ENCODE peak calls at places on chromosomes 13 and 19, in eight cellular contexts. Y is HEK293T; T is left lung; S is effector CD4-positive, alpha-beta T cell; L is substantia nigra; N is NCI-H2171; C is fibroblast of the aortic adventitia; J is psoas muscle. R is an unnamed sample.

GRCh38 chr13:110922506-110922905 is 7.6 kb upstream of the ANKRD10 start:
- DNase-seq in S (no peak), Y (no peak), N (no peak), L (no peak), C (no peak), J (no peak), T (no peak), R (no peak)

GRCh38 chr19:16095071-16095571 is 16.6 kb upstream of the RAB8A start:
- DNase-seq in J (no peak), C (no peak), T (no peak), Y (no peak), S (no peak), L (no peak), N (no peak), R (no peak)

GRCh38 chr19:7924651-7925170 is 1.2 kb downstream of the CTXN1 start:
- DNase-seq in S (no peak), J (peak), L (no peak), T (no peak), Y (no peak), N (no peak), C (no peak), R (no peak)

GRCh38 chr13:75705395-75705794 is 69.3 kb downstream of the LMO7 start:
- DNase-seq in T (no peak), N (no peak), C (peak), J (no peak), Y (no peak), L (no peak), S (no peak), R (no peak)

GRCh38 chr19:55487884-55488687 is at the start of gene SSC5D:
- DNase-seq in T (peak), Y (no peak), J (peak), L (peak), S (no peak), N (no peak), C (peak), R (no peak)

GRCh38 chr19:43407416-43408005 is 7.2 kb upstream of the TEX101 start:
- DNase-seq in Y (no peak), C (no peak), N (no peak), J (no peak), S (no peak), T (no peak), L (no peak), R (no peak)

GRCh38 chr19:35862528-35862927 is 5.8 kb downstream of the KIRREL2 start:
- DNase-seq in T (no peak), C (no peak), S (no peak), L (no peak), N (no peak), Y (no peak), J (no peak), R (no peak)

GRCh38 chr19:55245236-55245904 is 13.4 kb downstream of the PPP6R1 start:
- DNase-seq in S (no peak), T (no peak), N (no peak), J (peak), C (no peak), Y (no peak), L (no peak), R (no peak)

GRCh38 chr13:71602327-71602726 is 264.7 kb downstream of the DACH1 start:
- DNase-seq in S (no peak), J (no peak), T (no peak), N (peak), Y (no peak), C (no peak), L (no peak), R (no peak)

GRCh38 chr13:23087884-23088283 is 92.9 kb upstream of the SGCG start:
- DNase-seq in L (no peak), S (no peak), T (no peak), N (no peak), C (peak), J (no peak), Y (peak), R (peak)

GRCh38 chr19:409515-410242 is 732 bp upstream of the C2CD4C start:
- DNase-seq in S (no peak), L (no peak), T (no peak), N (no peak), C (no peak), Y (no peak), J (no peak), R (no peak)

GRCh38 chr13:41075034-41075433 is 13.7 kb downstream of the WBP4 start:
- DNase-seq in N (no peak), C (peak), T (no peak), J (peak), S (peak), L (no peak), Y (peak), R (peak)

GRCh38 chr19:609001-609340 is 19.3 kb downstream of the HCN2 start:
- DNase-seq in C (no peak), T (peak), S (no peak), Y (no peak), L (peak), N (no peak), J (peak), R (no peak)

GRCh38 chr19:36266375-36266961 is 51.6 kb downstream of the ZNF146 start:
- DNase-seq in L (no peak), Y (no peak), J (no peak), C (no peak), T (peak), S (no peak), N (no peak), R (no peak)

GRCh38 chr19:15283141-15283885 is 49.0 kb downstream of the BRD4 start:
- DNase-seq in C (peak), Y (no peak), T (no peak), J (peak), N (no peak), L (no peak), S (no peak), R (no peak)

GRCh38 chr19:55178781-55179569 is 1.1 kb downstream of the SYT5 start:
- DNase-seq in C (peak), J (peak), N (peak), S (peak), Y (peak), L (peak), T (peak), R (peak)

GRCh38 chr19:4717966-4718701 is 5.5 kb downstream of the DPP9 start:
- DNase-seq in J (no peak), L (no peak), Y (no peak), S (no peak), T (no peak), C (no peak), N (no peak), R (no peak)

GRCh38 chr13:32142956-32143375 is 111.4 kb downstream of the FRY start:
- DNase-seq in L (no peak), Y (no peak), C (peak), S (no peak), J (no peak), T (no peak), N (no peak), R (no peak)

GRCh38 chr13:86914757-86915156 is 756.4 kb upstream of the SLITRK5 start:
- DNase-seq in C (no peak), J (no peak), Y (no peak), L (no peak), T (no peak), S (no peak), N (no peak), R (no peak)

GRCh38 chr13:46896346-46897138 is at the start of gene HTR2A:
- DNase-seq in L (no peak), C (peak), Y (no peak), J (peak), T (no peak), S (no peak), N (no peak), R (peak)

GRCh38 chr13:46374710-46375109 is 12.3 kb downstream of the RUBCNL start:
- DNase-seq in C (no peak), L (no peak), N (no peak), S (no peak), Y (no peak), J (no peak), T (no peak), R (no peak)

GRCh38 chr13:67619346-67619745 is 389.2 kb upstream of the PCDH9 start:
- DNase-seq in L (no peak), S (no peak), C (no peak), T (no peak), J (no peak), Y (no peak), N (no peak), R (no peak)

GRCh38 chr13:19959141-19959830 is 759 bp downstream of the ZMYM2 start:
- DNase-seq in L (peak), J (peak), S (peak), Y (peak), T (peak), N (peak), C (peak), R (peak)

GRCh38 chr19:18229915-18230314 is 3.7 kb upstream of the PDE4C start:
- DNase-seq in N (no peak), L (no peak), C (no peak), T (no peak), Y (no peak), J (no peak), S (no peak), R (no peak)

GRCh38 chr13:92487238-92487637 is 739.4 kb upstream of the GPC6 start:
- DNase-seq in C (no peak), L (no peak), N (no peak), T (no peak), J (no peak), S (no peak), Y (no peak), R (no peak)

GRCh38 chr19:28039677-28040381 is 1173.1 kb downstream of the UQCRFS1 start:
- DNase-seq in C (no peak), N (no peak), Y (no peak), S (no peak), L (no peak), T (no peak), J (no peak), R (no peak)

GRCh38 chr13:53068841-53069520 is 40.4 kb downstream of the OLFM4 start:
- DNase-seq in S (no peak), J (no peak), N (peak), Y (no peak), C (no peak), T (no peak), L (no peak), R (no peak)

GRCh38 chr13:35687336-35687735 is 210.8 kb upstream of the MAB21L1 start:
- DNase-seq in T (no peak), J (no peak), L (no peak), N (no peak), C (no peak), Y (no peak), S (no peak), R (no peak)

GRCh38 chr19:7497292-7497691 is 8.5 kb upstream of the PEX11G start:
- DNase-seq in T (no peak), S (no peak), Y (peak), J (no peak), N (no peak), C (no peak), L (no peak), R (peak)

GRCh38 chr19:35712529-35712909 is 5.3 kb upstream of the KMT2B start:
- DNase-seq in S (no peak), T (no peak), L (no peak), C (no peak), J (no peak), Y (no peak), N (no peak), R (no peak)

R was measured in nephron progenitor cell.